ENCODE peak calls at places on chromosomes 4 and X, in four cellular contexts. One of them, this sample, is unnamed.

GRCh38 chr4:3302786-3303444 is 10.1 kb downstream of the RGS12 start:
- DNase-seq in ecto neural progenitor cell: peak; percentile 44
- DNase-seq in neural progenitor cell: no peak
- DNase-seq in EL: no peak
- DNase-seq in this sample: no peak

GRCh38 chrX:105475801-105476200 is 255.3 kb upstream of the TEX13A start:
- DNase-seq in EL: no peak
- DNase-seq in ecto neural progenitor cell: no peak
- DNase-seq in neural progenitor cell: no peak
- DNase-seq in this sample: no peak

GRCh38 chr4:142582340-142582739 is 263.8 kb downstream of the INPP4B start:
- DNase-seq in EL: no peak
- DNase-seq in neural progenitor cell: no peak
- DNase-seq in ecto neural progenitor cell: no peak
- DNase-seq in this sample: no peak

GRCh38 chrX:136227948-136228584 is 23.1 kb downstream of the MAP7D3 start:
- DNase-seq in ecto neural progenitor cell: no peak
- DNase-seq in neural progenitor cell: no peak
- DNase-seq in EL: no peak
- DNase-seq in this sample: no peak

GRCh38 chr4:99013884-99014523 is 18.5 kb downstream of the METAP1 start:
- DNase-seq in EL: no peak
- DNase-seq in neural progenitor cell: no peak
- DNase-seq in ecto neural progenitor cell: no peak
- DNase-seq in this sample: no peak

GRCh38 chrX:10189317-10190268 is 32.8 kb downstream of the CLCN4 start:
- DNase-seq in EL: peak; percentile 57
- DNase-seq in ecto neural progenitor cell: peak; percentile 84
- DNase-seq in neural progenitor cell: peak; percentile 74
- DNase-seq in this sample: peak; percentile 85

GRCh38 chrX:46447384-46447783 is 97.8 kb downstream of the ZNF674 start:
- DNase-seq in ecto neural progenitor cell: no peak
- DNase-seq in EL: peak; percentile 21
- DNase-seq in neural progenitor cell: no peak
- DNase-seq in this sample: no peak

GRCh38 chr4:48047421-48047844 is 30.9 kb downstream of the NIPAL1 start:
- DNase-seq in ecto neural progenitor cell: no peak
- DNase-seq in EL: no peak
- DNase-seq in neural progenitor cell: no peak
- DNase-seq in this sample: no peak

GRCh38 chr4:42736538-42736937 is 79.6 kb upstream of the ATP8A1 start:
- DNase-seq in ecto neural progenitor cell: no peak
- DNase-seq in EL: no peak
- DNase-seq in neural progenitor cell: no peak
- DNase-seq in this sample: no peak

GRCh38 chr4:86543560-86544312 is 50.4 kb upstream of the PTPN13 start:
- DNase-seq in ecto neural progenitor cell: no peak
- DNase-seq in neural progenitor cell: peak; percentile 86
- DNase-seq in EL: peak; percentile 45
- DNase-seq in this sample: peak; percentile 99

GRCh38 chrX:76893930-76894329 is 466.4 kb downstream of the MAGEE1 start:
- DNase-seq in EL: no peak
- DNase-seq in ecto neural progenitor cell: no peak
- DNase-seq in neural progenitor cell: no peak
- DNase-seq in this sample: no peak

GRCh38 chr4:14906805-14907204 is 95.5 kb upstream of the CPEB2 start:
- DNase-seq in neural progenitor cell: no peak
- DNase-seq in EL: no peak
- DNase-seq in ecto neural progenitor cell: no peak
- DNase-seq in this sample: no peak

GRCh38 chr4:152342293-152342692 is 193.6 kb downstream of the FBXW7 start:
- DNase-seq in EL: peak; percentile 40
- DNase-seq in ecto neural progenitor cell: no peak
- DNase-seq in neural progenitor cell: no peak
- DNase-seq in this sample: no peak

GRCh38 chr4:61540944-61541343 is 340.8 kb downstream of the ADGRL3 start:
- DNase-seq in ecto neural progenitor cell: peak; percentile 44
- DNase-seq in neural progenitor cell: no peak
- DNase-seq in EL: no peak
- DNase-seq in this sample: no peak

GRCh38 chr4:32775049-32775448 is 2054.9 kb downstream of the PCDH7 start:
- DNase-seq in neural progenitor cell: peak; percentile 57
- DNase-seq in EL: no peak
- DNase-seq in ecto neural progenitor cell: no peak
- DNase-seq in this sample: no peak

GRCh38 chrX:37357436-37357835 is 8.3 kb downstream of the PRRG1 start:
- DNase-seq in neural progenitor cell: no peak
- DNase-seq in ecto neural progenitor cell: no peak
- DNase-seq in EL: no peak
- DNase-seq in this sample: no peak

GRCh38 chr4:141686929-141687328 is 50.5 kb downstream of the IL15 start:
- DNase-seq in ecto neural progenitor cell: no peak
- DNase-seq in neural progenitor cell: no peak
- DNase-seq in EL: peak; percentile 39
- DNase-seq in this sample: no peak

GRCh38 chr4:138749303-138749702 is 266.3 kb upstream of the NOCT start:
- DNase-seq in ecto neural progenitor cell: no peak
- DNase-seq in neural progenitor cell: no peak
- DNase-seq in EL: peak; percentile 60
- DNase-seq in this sample: no peak

GRCh38 chrX:17009856-17010650 is 63.6 kb downstream of the REPS2 start:
- DNase-seq in EL: no peak
- DNase-seq in neural progenitor cell: no peak
- DNase-seq in ecto neural progenitor cell: no peak
- DNase-seq in this sample: no peak

GRCh38 chr4:76854858-76855257 is 43.1 kb downstream of the SOWAHB start:
- DNase-seq in EL: no peak
- DNase-seq in neural progenitor cell: no peak
- DNase-seq in ecto neural progenitor cell: no peak
- DNase-seq in this sample: no peak

GRCh38 chr4:56744030-56744429 is 62.9 kb upstream of the HOPX start:
- DNase-seq in neural progenitor cell: no peak
- DNase-seq in ecto neural progenitor cell: no peak
- DNase-seq in EL: no peak
- DNase-seq in this sample: no peak

GRCh38 chr4:128247906-128248305 is 39.7 kb downstream of the PGRMC2 start:
- DNase-seq in EL: no peak
- DNase-seq in ecto neural progenitor cell: no peak
- DNase-seq in neural progenitor cell: no peak
- DNase-seq in this sample: no peak

GRCh38 chr4:95478679-95479078 is 70.1 kb downstream of the UNC5C start:
- DNase-seq in neural progenitor cell: no peak
- DNase-seq in ecto neural progenitor cell: no peak
- DNase-seq in EL: no peak
- DNase-seq in this sample: no peak

GRCh38 chr4:158008551-158009218 is 164.1 kb downstream of the GASK1B start:
- DNase-seq in EL: peak; percentile 38
- DNase-seq in ecto neural progenitor cell: no peak
- DNase-seq in neural progenitor cell: no peak
- DNase-seq in this sample: no peak

This sample was measured in HAP-1.